ENCODE peak calls at places on chromosomes 1 and 21, in nine cellular contexts. Q is HCT116, I is GM12878, P is A549, U is K562, V is GM23338, W is HepG2, D is SK-N-SH, X is HL-60. R is an unnamed sample.

GRCh38 chr1:16212251-16212961 is at the start of gene ARHGEF19:
- DNase-seq in P (no peak), D (no peak), Q (no peak), X (no peak), V (peak), U (no peak), I (no peak), W (no peak), R (no peak)

GRCh38 chr1:223611939-223612338 is 53.6 kb downstream of the CAPN8 start:
- DNase-seq in U (no peak), D (no peak), I (no peak), W (no peak), Q (no peak), X (no peak), V (no peak), P (no peak), R (no peak)

GRCh38 chr1:30655672-30656071 is 67.7 kb downstream of the MATN1 start:
- DNase-seq in Q (no peak), V (no peak), U (no peak), X (no peak), I (no peak), D (no peak), W (no peak), P (no peak), R (no peak)

GRCh38 chr1:116460261-116460660 is 87.2 kb downstream of the ATP1A1 start:
- DNase-seq in Q (no peak), V (no peak), I (no peak), D (no peak), U (no peak), X (no peak), P (no peak), W (no peak), R (no peak)

GRCh38 chr1:53502641-53503432 is 43.6 kb downstream of the DMRTB1 start:
- DNase-seq in W (no peak), X (no peak), Q (no peak), I (no peak), D (peak), V (peak), U (no peak), P (peak), R (no peak)

GRCh38 chr1:3852091-3852490 is 4.9 kb downstream of the CEP104 start:
- DNase-seq in U (no peak), X (no peak), D (no peak), Q (no peak), W (no peak), P (no peak), I (no peak), V (no peak), R (no peak)

GRCh38 chr1:240515505-240515904 is 96.5 kb downstream of the GREM2 start:
- DNase-seq in P (no peak), Q (no peak), V (no peak), U (no peak), X (no peak), I (no peak), W (no peak), D (no peak), R (no peak)

GRCh38 chr1:76867342-76868130 is at the start of gene ST6GALNAC5:
- DNase-seq in V (peak), U (no peak), Q (no peak), X (no peak), P (peak), D (peak), W (no peak), I (no peak), R (no peak)

GRCh38 chr1:25747046-25747705 is 52.8 kb upstream of the SELENON start:
- DNase-seq in I (no peak), Q (no peak), V (peak), W (no peak), P (no peak), D (no peak), X (no peak), U (no peak), R (no peak)

DNA sequence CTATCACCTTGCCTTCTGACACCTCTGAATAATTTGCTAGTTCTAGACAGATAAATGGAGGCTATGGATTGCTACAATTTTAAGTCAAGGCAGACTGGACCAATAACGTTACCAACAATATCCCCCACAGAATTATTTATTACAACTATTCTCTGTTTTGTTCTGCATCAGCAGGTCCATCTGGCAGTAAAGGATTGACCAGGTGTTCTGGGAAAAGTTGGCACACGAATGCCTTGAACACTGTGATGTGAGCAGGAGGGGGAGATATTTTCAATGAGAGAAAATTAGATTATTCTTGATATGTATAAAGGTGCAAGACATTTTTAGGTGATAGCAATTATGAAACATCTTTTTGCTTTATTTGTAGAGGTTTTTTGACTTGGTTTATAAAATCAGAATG is 718.8 kb upstream of the TMPRSS15 start:
- DNase-seq in I (no peak), W (no peak), V (no peak), Q (no peak), U (no peak), D (no peak), X (no peak), P (no peak), R (no peak)
- TF ChIP-seq REST in I (no peak), W (no peak), V (no peak), Q (no peak), U (no peak), D (no peak), X (no peak), P (no peak), R (no peak)

DNA sequence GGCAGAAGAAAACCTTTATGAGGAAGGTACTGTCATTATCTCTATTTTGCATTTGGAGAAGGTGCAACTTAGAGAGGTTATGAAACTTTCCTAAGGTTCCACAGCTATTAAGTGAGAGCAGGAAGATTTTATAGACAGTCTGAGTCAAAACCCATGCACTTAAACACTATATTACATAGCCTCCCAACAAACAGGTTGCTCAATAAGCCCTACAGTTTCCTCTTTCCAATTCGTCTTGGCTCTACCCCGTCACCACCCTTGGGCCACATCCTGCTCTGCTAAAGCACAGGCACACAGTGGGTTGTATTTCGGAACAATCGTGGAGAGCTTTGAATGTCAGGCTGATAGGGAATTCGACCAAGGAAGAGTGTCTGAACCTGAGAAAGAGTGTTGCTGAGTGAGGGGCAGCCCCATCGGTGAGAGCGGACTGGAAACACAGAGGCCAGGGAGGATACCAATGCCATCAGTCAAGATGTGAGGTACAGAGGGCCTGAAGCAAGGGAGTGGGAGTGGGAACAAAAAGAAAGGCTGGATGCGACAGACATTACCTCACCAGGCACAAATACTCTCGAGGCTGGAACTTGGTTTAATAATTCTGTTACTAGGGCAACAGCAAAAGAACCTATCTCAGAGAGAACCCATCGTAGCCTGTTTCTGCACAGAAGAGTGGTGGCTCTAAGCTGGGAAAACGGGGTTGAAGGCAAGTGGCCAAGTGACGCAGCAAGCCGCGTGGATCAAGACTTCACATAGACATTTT is 6.3 kb upstream of the LRRC52 start:
- DNase-seq in X (peak), I (no peak), D (no peak), V (no peak), Q (no peak), P (no peak), W (no peak), U (no peak), R (no peak)
- TF ChIP-seq REST in X (no peak), I (no peak), D (no peak), V (no peak), Q (no peak), P (no peak), W (no peak), U (no peak), R (no peak)

DNA sequence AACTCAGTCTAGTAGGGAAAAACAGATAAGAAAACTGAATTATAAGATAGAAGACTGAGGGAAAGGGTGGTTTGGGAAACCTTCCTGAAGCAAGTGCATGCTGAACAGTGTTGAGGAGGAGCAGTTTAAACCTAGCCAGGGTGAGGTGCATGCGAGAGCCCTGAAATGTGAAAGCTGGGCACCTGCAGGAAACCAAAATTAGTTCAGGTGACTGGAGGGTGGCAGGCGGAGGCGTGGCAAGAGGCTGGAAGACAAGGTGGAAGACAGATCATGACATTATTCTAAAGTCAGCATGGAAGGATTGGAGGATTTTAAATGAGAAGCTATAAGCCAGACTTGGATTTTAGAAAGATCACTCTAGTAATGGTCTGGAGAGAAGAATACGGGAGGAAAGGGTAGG is 75.1 kb downstream of the CACNA1E start:
- DNase-seq in U (no peak), D (no peak), I (no peak), W (no peak), P (no peak), V (no peak), X (no peak), Q (no peak), R (no peak)
- TF ChIP-seq REST in U (no peak), D (no peak), I (no peak), W (no peak), P (no peak), V (no peak), X (no peak), Q (no peak), R (no peak)

DNA sequence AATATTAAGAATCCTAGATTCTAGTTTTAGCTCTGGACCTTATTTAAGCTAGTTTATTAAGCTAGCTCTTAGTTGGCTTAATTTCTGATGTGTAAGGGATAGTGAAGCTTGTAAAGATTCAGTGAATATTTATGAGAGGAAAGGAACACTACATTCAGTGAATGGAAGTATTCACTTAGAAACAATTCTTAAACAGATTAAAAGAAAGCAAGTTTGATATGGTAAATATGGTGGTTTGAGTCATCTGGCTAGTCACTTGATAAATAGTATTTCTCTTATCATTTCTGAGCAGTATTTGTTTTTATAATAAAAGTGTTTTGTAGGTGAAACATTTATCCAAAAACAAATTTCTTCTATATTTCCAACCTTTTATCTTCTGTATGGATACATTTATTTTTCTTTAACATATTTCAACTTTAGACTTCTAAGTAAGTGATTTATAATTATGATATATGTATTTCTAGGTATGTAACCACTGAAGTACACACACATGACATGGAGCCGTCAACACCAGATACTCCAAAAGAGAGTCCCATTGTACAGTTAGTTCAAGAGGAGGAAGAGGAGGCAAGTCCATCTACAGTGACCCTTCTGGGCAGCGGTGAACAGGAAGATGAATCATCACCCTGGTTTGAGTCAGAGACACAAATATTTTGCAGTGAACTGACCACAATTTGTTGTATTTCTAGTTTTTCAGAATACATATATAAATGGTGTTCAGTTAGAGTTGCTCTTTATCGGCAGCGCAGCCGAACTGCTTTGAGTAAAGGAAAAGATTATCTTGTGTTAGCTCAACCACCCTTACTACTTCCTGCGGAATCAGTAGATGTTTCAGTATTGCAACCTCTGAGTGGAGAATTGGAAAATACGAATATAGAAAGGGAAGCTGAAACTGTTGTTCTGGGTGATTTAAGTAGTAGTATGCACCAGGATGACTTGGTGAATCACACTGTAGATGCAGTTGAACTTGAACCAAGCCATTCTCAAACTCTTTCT is 55.6 kb downstream of the SUCO start:
- DNase-seq in V (no peak), X (no peak), W (peak), Q (peak), P (peak), I (no peak), D (no peak), U (peak), R (no peak)
- TF ChIP-seq REST in V (no peak), X (no peak), W (no peak), Q (no peak), P (no peak), I (no peak), D (no peak), U (no peak), R (no peak)

GRCh38 chr1:170790651-170791071 is 126.7 kb downstream of the PRRX1 start:
- DNase-seq in D (no peak), V (no peak), Q (no peak), W (no peak), P (no peak), X (no peak), U (no peak), I (no peak), R (no peak)
- TF ChIP-seq REST in D (no peak), V (no peak), Q (no peak), W (no peak), P (no peak), X (no peak), U (no peak), I (no peak), R (no peak)

GRCh38 chr1:1093610-1093943 is 19.5 kb upstream of the RNF223 start:
- DNase-seq in I (no peak), V (no peak), P (no peak), U (no peak), X (no peak), Q (no peak), D (no peak), W (no peak), R (no peak)

GRCh38 chr1:1092890-1093609 is 18.9 kb upstream of the RNF223 start:
- DNase-seq in X (no peak), D (peak), U (no peak), V (no peak), W (no peak), Q (no peak), I (no peak), P (no peak), R (no peak)

GRCh38 chr1:1090424-1091343 is 16.6 kb upstream of the RNF223 start:
- DNase-seq in X (no peak), V (no peak), W (no peak), U (no peak), P (no peak), I (no peak), Q (no peak), D (peak), R (no peak)

GRCh38 chr1:1091344-1092148 is 17.4 kb upstream of the RNF223 start:
- DNase-seq in U (peak), W (no peak), I (no peak), D (peak), P (no peak), Q (no peak), V (no peak), X (no peak), R (no peak)

GRCh38 chr1:1092149-1092855 is 18.2 kb upstream of the RNF223 start:
- DNase-seq in D (peak), I (no peak), V (no peak), U (no peak), P (no peak), X (no peak), W (no peak), Q (no peak), R (no peak)
- TF ChIP-seq REST in D (no peak), I (no peak), V (no peak), U (no peak), P (no peak), X (no peak), W (no peak), Q (no peak), R (no peak)

R was measured in Panc1.